ENCODE peak calls at places on chromosomes 11 and 22, in eight cellular contexts. One of them, this sample, is unnamed. For H3K4me1, the result is how much of the 10 kb centered on the place peaks cover.

GRCh38 chr11:122276221-122276620 is 160.2 kb upstream of the BLID start:
- DNase-seq in Peyer's patch: no peak
- DNase-seq in upper lobe of left lung: no peak
- DNase-seq in naive thymus-derived CD4-positive, alpha-beta T cell: no peak
- DNase-seq in A549: no peak
- DNase-seq in neural progenitor cell: no peak
- DNase-seq in tibial artery: no peak
- DNase-seq in IMR-90: no peak
- DNase-seq in this sample: no peak

GRCh38 chr11:119196833-119197483 is 9.2 kb upstream of the CBL start:
- DNase-seq in tibial artery: no peak
- DNase-seq in A549: peak
- DNase-seq in IMR-90: peak
- DNase-seq in naive thymus-derived CD4-positive, alpha-beta T cell: peak
- DNase-seq in neural progenitor cell: peak
- DNase-seq in Peyer's patch: peak
- DNase-seq in upper lobe of left lung: peak
- DNase-seq in this sample: peak

GRCh38 chr22:35892192-35892591 is 136.4 kb downstream of the RBFOX2 start:
- DNase-seq in neural progenitor cell: no peak
- DNase-seq in tibial artery: no peak
- DNase-seq in A549: no peak
- DNase-seq in Peyer's patch: no peak
- DNase-seq in upper lobe of left lung: no peak
- DNase-seq in IMR-90: peak
- DNase-seq in naive thymus-derived CD4-positive, alpha-beta T cell: no peak
- DNase-seq in this sample: peak

GRCh38 chr11:116509566-116509965 is 263.2 kb downstream of the BUD13 start:
- DNase-seq in upper lobe of left lung: no peak
- DNase-seq in IMR-90: no peak
- DNase-seq in naive thymus-derived CD4-positive, alpha-beta T cell: no peak
- DNase-seq in Peyer's patch: peak
- DNase-seq in neural progenitor cell: no peak
- DNase-seq in A549: no peak
- DNase-seq in tibial artery: peak
- DNase-seq in this sample: no peak

GRCh38 chr22:17581631-17582030 is 18.3 kb downstream of the SLC25A18 start:
- DNase-seq in naive thymus-derived CD4-positive, alpha-beta T cell: no peak
- DNase-seq in Peyer's patch: no peak
- DNase-seq in upper lobe of left lung: no peak
- DNase-seq in A549: no peak
- DNase-seq in tibial artery: no peak
- DNase-seq in IMR-90: no peak
- DNase-seq in neural progenitor cell: no peak
- DNase-seq in this sample: no peak

GRCh38 chr11:103085758-103086365 is 6.1 kb downstream of the DCUN1D5 start:
- DNase-seq in tibial artery: no peak
- DNase-seq in neural progenitor cell: no peak
- DNase-seq in IMR-90: peak
- DNase-seq in naive thymus-derived CD4-positive, alpha-beta T cell: no peak
- DNase-seq in A549: no peak
- DNase-seq in upper lobe of left lung: no peak
- DNase-seq in Peyer's patch: no peak
- DNase-seq in this sample: no peak

GRCh38 chr11:9760180-9760550 is 96.3 kb downstream of the SWAP70 start:
- DNase-seq in Peyer's patch: peak
- DNase-seq in upper lobe of left lung: peak
- DNase-seq in neural progenitor cell: no peak
- DNase-seq in IMR-90: peak
- DNase-seq in A549: no peak
- DNase-seq in naive thymus-derived CD4-positive, alpha-beta T cell: no peak
- DNase-seq in tibial artery: peak
- DNase-seq in this sample: no peak

GRCh38 chr11:9748361-9748970 is 84.6 kb downstream of the SWAP70 start:
- DNase-seq in neural progenitor cell: peak
- DNase-seq in upper lobe of left lung: peak
- DNase-seq in IMR-90: peak
- DNase-seq in A549: peak
- DNase-seq in tibial artery: peak
- DNase-seq in naive thymus-derived CD4-positive, alpha-beta T cell: peak
- DNase-seq in Peyer's patch: peak
- DNase-seq in this sample: peak

GRCh38 chr11:36578458-36578857 is 10.7 kb downstream of the RAG1 start:
- DNase-seq in upper lobe of left lung: no peak
- DNase-seq in neural progenitor cell: no peak
- DNase-seq in tibial artery: no peak
- DNase-seq in IMR-90: no peak
- DNase-seq in A549: no peak
- DNase-seq in naive thymus-derived CD4-positive, alpha-beta T cell: no peak
- DNase-seq in Peyer's patch: no peak
- DNase-seq in this sample: no peak

GRCh38 chr11:2792376-2793250 is 92.8 kb upstream of the KCNQ1OT1 start:
- DNase-seq in upper lobe of left lung: peak
- DNase-seq in tibial artery: peak
- DNase-seq in naive thymus-derived CD4-positive, alpha-beta T cell: no peak
- DNase-seq in IMR-90: no peak
- DNase-seq in A549: no peak
- DNase-seq in neural progenitor cell: no peak
- DNase-seq in Peyer's patch: peak
- DNase-seq in this sample: no peak

GRCh38 chr11:100190395-100190794 is 496.7 kb upstream of the ARHGAP42 start:
- DNase-seq in tibial artery: no peak
- DNase-seq in Peyer's patch: no peak
- DNase-seq in neural progenitor cell: no peak
- DNase-seq in IMR-90: no peak
- DNase-seq in naive thymus-derived CD4-positive, alpha-beta T cell: no peak
- DNase-seq in A549: no peak
- DNase-seq in upper lobe of left lung: no peak
- DNase-seq in this sample: no peak

GRCh38 chr11:67406969-67407699 is 3.3 kb downstream of the TBC1D10C start:
- DNase-seq in upper lobe of left lung: no peak
- DNase-seq in naive thymus-derived CD4-positive, alpha-beta T cell: no peak
- DNase-seq in neural progenitor cell: no peak
- DNase-seq in Peyer's patch: peak
- DNase-seq in A549: no peak
- DNase-seq in IMR-90: no peak
- DNase-seq in tibial artery: no peak
- DNase-seq in this sample: no peak

GRCh38 chr11:58530236-58530635 is 22.3 kb upstream of the OR5B21 start:
- DNase-seq in A549: no peak
- DNase-seq in upper lobe of left lung: no peak
- DNase-seq in tibial artery: no peak
- DNase-seq in Peyer's patch: peak
- DNase-seq in neural progenitor cell: no peak
- DNase-seq in IMR-90: no peak
- DNase-seq in naive thymus-derived CD4-positive, alpha-beta T cell: peak
- DNase-seq in this sample: no peak

GRCh38 chr11:47944555-47945128 is 35.7 kb upstream of the PTPRJ start:
- DNase-seq in upper lobe of left lung: no peak
- DNase-seq in A549: no peak
- DNase-seq in tibial artery: no peak
- DNase-seq in IMR-90: no peak
- DNase-seq in neural progenitor cell: no peak
- DNase-seq in naive thymus-derived CD4-positive, alpha-beta T cell: no peak
- DNase-seq in Peyer's patch: no peak
- DNase-seq in this sample: no peak

GRCh38 chr11:9362393-9362863 is 22.0 kb upstream of the IPO7 start:
- DNase-seq in IMR-90: no peak
- DNase-seq in neural progenitor cell: no peak
- DNase-seq in upper lobe of left lung: no peak
- DNase-seq in naive thymus-derived CD4-positive, alpha-beta T cell: no peak
- DNase-seq in Peyer's patch: no peak
- DNase-seq in A549: no peak
- DNase-seq in tibial artery: no peak
- DNase-seq in this sample: no peak

GRCh38 chr22:50356186-50356585 is 13.1 kb downstream of the PPP6R2 start:
- DNase-seq in naive thymus-derived CD4-positive, alpha-beta T cell: no peak
- DNase-seq in IMR-90: no peak
- DNase-seq in A549: no peak
- DNase-seq in Peyer's patch: no peak
- DNase-seq in tibial artery: no peak
- DNase-seq in upper lobe of left lung: no peak
- DNase-seq in neural progenitor cell: no peak
- DNase-seq in this sample: no peak

GRCh38 chr11:102552447-102553200 is 22.1 kb upstream of the MMP7 start:
- DNase-seq in neural progenitor cell: no peak
- DNase-seq in upper lobe of left lung: peak
- DNase-seq in tibial artery: no peak
- DNase-seq in Peyer's patch: no peak
- DNase-seq in A549: peak
- DNase-seq in IMR-90: peak
- DNase-seq in naive thymus-derived CD4-positive, alpha-beta T cell: no peak
- DNase-seq in this sample: peak

GRCh38 chr11:46392421-46393230 is 1.1 kb upstream of the CHRM4 start:
- DNase-seq in neural progenitor cell: peak
- DNase-seq in tibial artery: peak
- DNase-seq in upper lobe of left lung: peak
- DNase-seq in A549: peak
- DNase-seq in Peyer's patch: peak
- DNase-seq in naive thymus-derived CD4-positive, alpha-beta T cell: peak
- DNase-seq in IMR-90: peak
- DNase-seq in this sample: no peak

GRCh38 chr11:117187007-117187406 is 8.5 kb downstream of the SIDT2 start:
- DNase-seq in Peyer's patch: peak
- DNase-seq in tibial artery: peak
- DNase-seq in upper lobe of left lung: peak
- DNase-seq in naive thymus-derived CD4-positive, alpha-beta T cell: no peak
- DNase-seq in A549: no peak
- DNase-seq in neural progenitor cell: no peak
- DNase-seq in IMR-90: no peak
- DNase-seq in this sample: no peak

GRCh38 chr11:108870373-108871020 is 205.6 kb downstream of the DDX10 start:
- DNase-seq in upper lobe of left lung: no peak
- DNase-seq in A549: peak
- DNase-seq in tibial artery: no peak
- DNase-seq in neural progenitor cell: no peak
- DNase-seq in IMR-90: peak
- DNase-seq in Peyer's patch: no peak
- DNase-seq in naive thymus-derived CD4-positive, alpha-beta T cell: no peak
- DNase-seq in this sample: peak

GRCh38 chr11:118699508-118700220 is 20.2 kb upstream of the TREH start:
- DNase-seq in A549: no peak
- DNase-seq in IMR-90: no peak
- DNase-seq in Peyer's patch: peak
- DNase-seq in naive thymus-derived CD4-positive, alpha-beta T cell: peak
- DNase-seq in tibial artery: no peak
- DNase-seq in upper lobe of left lung: no peak
- DNase-seq in neural progenitor cell: no peak
- DNase-seq in this sample: no peak

GRCh38 chr11:113689711-113690618 is 16.1 kb downstream of the TMPRSS5 start:
- DNase-seq in Peyer's patch: no peak
- DNase-seq in tibial artery: no peak
- DNase-seq in naive thymus-derived CD4-positive, alpha-beta T cell: no peak
- DNase-seq in IMR-90: no peak
- DNase-seq in A549: no peak
- DNase-seq in upper lobe of left lung: no peak
- DNase-seq in neural progenitor cell: no peak
- DNase-seq in this sample: no peak
- H3K27ac ChIP-seq in Peyer's patch: no peak
- H3K27ac ChIP-seq in tibial artery: no peak
- H3K27ac ChIP-seq in naive thymus-derived CD4-positive, alpha-beta T cell: no peak
- H3K27ac ChIP-seq in IMR-90: no peak
- H3K27ac ChIP-seq in A549: peak
- H3K27ac ChIP-seq in upper lobe of left lung: no peak
- H3K27ac ChIP-seq in neural progenitor cell: no peak
- H3K27ac ChIP-seq in this sample: no peak

GRCh38 chr22:30219049-30219448 is 27.5 kb downstream of the LIF start:
- DNase-seq in Peyer's patch: no peak
- DNase-seq in neural progenitor cell: no peak
- DNase-seq in tibial artery: no peak
- DNase-seq in naive thymus-derived CD4-positive, alpha-beta T cell: no peak
- DNase-seq in upper lobe of left lung: no peak
- DNase-seq in A549: no peak
- DNase-seq in IMR-90: no peak
- DNase-seq in this sample: no peak

GRCh38 chr22:30219668-30220278 is 26.8 kb downstream of the LIF start:
- DNase-seq in tibial artery: no peak
- DNase-seq in neural progenitor cell: no peak
- DNase-seq in upper lobe of left lung: no peak
- DNase-seq in Peyer's patch: no peak
- DNase-seq in IMR-90: no peak
- DNase-seq in naive thymus-derived CD4-positive, alpha-beta T cell: no peak
- DNase-seq in A549: no peak
- DNase-seq in this sample: no peak

GRCh38 chr22:30221121-30221992 is 25.2 kb downstream of the LIF start:
- DNase-seq in neural progenitor cell: no peak
- DNase-seq in upper lobe of left lung: no peak
- DNase-seq in tibial artery: no peak
- DNase-seq in Peyer's patch: peak
- DNase-seq in naive thymus-derived CD4-positive, alpha-beta T cell: peak
- DNase-seq in IMR-90: no peak
- DNase-seq in A549: no peak
- DNase-seq in this sample: no peak

GRCh38 chr22:30222321-30222720 is 24.2 kb downstream of the LIF start:
- DNase-seq in neural progenitor cell: no peak
- DNase-seq in IMR-90: no peak
- DNase-seq in naive thymus-derived CD4-positive, alpha-beta T cell: no peak
- DNase-seq in tibial artery: no peak
- DNase-seq in upper lobe of left lung: no peak
- DNase-seq in A549: no peak
- DNase-seq in Peyer's patch: no peak
- DNase-seq in this sample: no peak

GRCh38 chr22:30220338-30221009 is 26.1 kb downstream of the LIF start:
- DNase-seq in neural progenitor cell: no peak
- DNase-seq in Peyer's patch: no peak
- DNase-seq in tibial artery: no peak
- DNase-seq in A549: no peak
- DNase-seq in IMR-90: no peak
- DNase-seq in naive thymus-derived CD4-positive, alpha-beta T cell: no peak
- DNase-seq in upper lobe of left lung: no peak
- DNase-seq in this sample: no peak
- H3K4me1 ChIP-seq in neural progenitor cell: under half
- H3K4me1 ChIP-seq in Peyer's patch: under half
- H3K4me1 ChIP-seq in tibial artery: under half
- H3K4me1 ChIP-seq in A549: half or more
- H3K4me1 ChIP-seq in IMR-90: under half
- H3K4me1 ChIP-seq in naive thymus-derived CD4-positive, alpha-beta T cell: under half
- H3K4me1 ChIP-seq in upper lobe of left lung: under half
- H3K4me1 ChIP-seq in this sample: under half

GRCh38 chr11:64884019-64884418 is 5.6 kb upstream of the EHD1 start:
- DNase-seq in Peyer's patch: no peak
- DNase-seq in naive thymus-derived CD4-positive, alpha-beta T cell: no peak
- DNase-seq in upper lobe of left lung: peak
- DNase-seq in IMR-90: no peak
- DNase-seq in neural progenitor cell: no peak
- DNase-seq in tibial artery: no peak
- DNase-seq in A549: no peak
- DNase-seq in this sample: no peak
- H3K27ac ChIP-seq in Peyer's patch: no peak
- H3K27ac ChIP-seq in naive thymus-derived CD4-positive, alpha-beta T cell: no peak
- H3K27ac ChIP-seq in upper lobe of left lung: no peak
- H3K27ac ChIP-seq in IMR-90: no peak
- H3K27ac ChIP-seq in neural progenitor cell: no peak
- H3K27ac ChIP-seq in tibial artery: peak
- H3K27ac ChIP-seq in A549: no peak
- H3K27ac ChIP-seq in this sample: no peak

DNA sequence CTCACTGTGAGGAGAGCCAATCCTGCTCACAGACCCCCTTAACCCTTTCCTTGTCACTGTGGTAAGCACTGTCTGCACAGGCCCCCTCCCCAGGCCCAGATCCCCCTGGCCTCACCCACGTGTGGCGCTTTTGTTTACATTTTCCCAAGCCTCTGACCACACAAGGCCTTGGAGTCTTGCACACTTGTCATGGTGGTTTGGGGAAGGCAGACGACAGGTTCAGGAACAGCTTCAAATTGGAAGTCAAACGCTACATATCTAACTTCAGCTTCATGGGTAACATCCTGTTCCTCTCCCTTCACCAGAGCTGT is 68.8 kb upstream of the MYOD1 start:
- DNase-seq in neural progenitor cell: no peak
- DNase-seq in tibial artery: no peak
- DNase-seq in Peyer's patch: no peak
- DNase-seq in upper lobe of left lung: no peak
- DNase-seq in naive thymus-derived CD4-positive, alpha-beta T cell: no peak
- DNase-seq in A549: no peak
- DNase-seq in IMR-90: no peak
- DNase-seq in this sample: no peak
- H3K4me1 ChIP-seq in neural progenitor cell: under half
- H3K4me1 ChIP-seq in tibial artery: under half
- H3K4me1 ChIP-seq in Peyer's patch: under half
- H3K4me1 ChIP-seq in upper lobe of left lung: under half
- H3K4me1 ChIP-seq in naive thymus-derived CD4-positive, alpha-beta T cell: under half
- H3K4me1 ChIP-seq in A549: under half
- H3K4me1 ChIP-seq in IMR-90: under half
- H3K4me1 ChIP-seq in this sample: under half